ENCODE peak calls at places on chromosomes 5 and 9, in ten cellular contexts. L is heart right ventricle, Y is right cardiac atrium, N is astrocyte, G is kidney, W is OCI-LY7, X is small intestine, J is heart left ventricle, F is cardiac muscle cell, T is gastrocnemius medialis. I is an unnamed sample.

GRCh38 chr9:4228142-4228541 is 71.7 kb downstream of the GLIS3 start:
- DNase-seq in L (no peak), Y (no peak), N (no peak), G (no peak), W (no peak), X (no peak), J (no peak), F (no peak), T (no peak), I (no peak)

GRCh38 chr5:126449751-126450271 is 26.6 kb downstream of the GRAMD2B start:
- DNase-seq in L (peak; percentile 17), Y (no peak), N (peak; percentile 67), G (no peak), W (no peak), X (peak; percentile 54), J (no peak), F (peak; percentile 40), T (no peak), I (no peak)

GRCh38 chr5:62937661-62938558 is 359.3 kb downstream of the LRRC70 start:
- DNase-seq in L (no peak), Y (no peak), N (peak; percentile 8), G (no peak), W (no peak), X (no peak), J (no peak), F (peak; percentile 80), T (no peak), I (no peak)

GRCh38 chr5:129447968-129448367 is 12.1 kb upstream of the ADAMTS19 start:
- DNase-seq in L (no peak), Y (no peak), N (no peak), G (no peak), W (no peak), X (no peak), J (no peak), F (no peak), T (no peak), I (no peak)

GRCh38 chr9:91967259-91967658 is 17.2 kb upstream of the ROR2 start:
- DNase-seq in L (no peak), Y (no peak), N (no peak), G (no peak), W (no peak), X (no peak), J (no peak), F (no peak), T (no peak), I (no peak)

GRCh38 chr9:130713286-130713975 is 19.9 kb downstream of the EXOSC2 start:
- DNase-seq in L (peak; percentile 54), Y (peak; percentile 68), N (no peak), G (peak; percentile 84), W (peak; percentile 18), X (peak; percentile 42), J (peak; percentile 58), F (peak; percentile 45), T (peak; percentile 22), I (no peak)

GRCh38 chr5:168291281-168291960 is at the start of gene WWC1:
- DNase-seq in L (no peak), Y (peak; percentile 70), N (no peak), G (peak; percentile 95), W (no peak), X (peak; percentile 89), J (no peak), F (peak; percentile 53), T (no peak), I (peak; percentile 95)

GRCh38 chr5:93510626-93511420 is 70.2 kb downstream of the NR2F1-AS1 start:
- DNase-seq in L (no peak), Y (no peak), N (no peak), G (no peak), W (no peak), X (no peak), J (no peak), F (no peak), T (no peak), I (no peak)

GRCh38 chr5:8906303-8906967 is 639.4 kb downstream of the SEMA5A start:
- DNase-seq in L (no peak), Y (no peak), N (peak; percentile 90), G (no peak), W (no peak), X (no peak), J (no peak), F (peak; percentile 13), T (no peak), I (no peak)

GRCh38 chr5:83313431-83313830 is 158.1 kb upstream of the VCAN start:
- DNase-seq in L (no peak), Y (no peak), N (peak; percentile 77), G (no peak), W (no peak), X (no peak), J (no peak), F (peak; percentile 37), T (no peak), I (no peak)

GRCh38 chr9:116687762-116688160 is 656 bp downstream of the TRIM32 start:
- DNase-seq in L (no peak), Y (no peak), N (no peak), G (no peak), W (peak; percentile 19), X (peak; percentile 20), J (no peak), F (peak; percentile 19), T (no peak), I (no peak)

GRCh38 chr5:172509405-172509781 is 55.1 kb upstream of the SH3PXD2B start:
- DNase-seq in L (peak; percentile 81), Y (no peak), N (no peak), G (no peak), W (no peak), X (no peak), J (peak; percentile 76), F (no peak), T (no peak), I (peak; percentile 29)

GRCh38 chr5:80755634-80756033 is 100.9 kb upstream of the DHFR start:
- DNase-seq in L (no peak), Y (no peak), N (peak; percentile 27), G (no peak), W (peak; percentile 14), X (peak; percentile 68), J (no peak), F (no peak), T (no peak), I (no peak)

GRCh38 chr5:157912621-157913325 is 53.8 kb upstream of the CLINT1 start:
- DNase-seq in L (no peak), Y (no peak), N (no peak), G (peak; percentile 77), W (peak; percentile 95), X (peak; percentile 61), J (no peak), F (no peak), T (no peak), I (no peak)

GRCh38 chr9:105501414-105501813 is 53.6 kb downstream of the FSD1L start:
- DNase-seq in L (no peak), Y (no peak), N (no peak), G (no peak), W (no peak), X (no peak), J (no peak), F (no peak), T (no peak), I (no peak)
- H3K27ac ChIP-seq in L (no peak overlapping the region), Y (no peak overlapping the region), N (no peak overlapping the region), G (no peak overlapping the region), W (no peak overlapping the region), X (no peak overlapping the region), J (no peak overlapping the region), F (no peak overlapping the region), T (no peak overlapping the region), I (no peak overlapping the region)

GRCh38 chr5:113271753-113272454 is 162.9 kb downstream of the TSSK1B start:
- DNase-seq in L (no peak), Y (no peak), N (peak; percentile 54), G (no peak), W (no peak), X (no peak), J (no peak), F (peak; percentile 38), T (no peak), I (no peak)
- H3K4me1 ChIP-seq in L (peaks cover 94% of the 10 kb centered on the region), Y (peaks cover 10% of the 10 kb centered on the region), N (peaks cover 34% of the 10 kb centered on the region), G (peaks cover 4% of the 10 kb centered on the region), W (no peaks in the 10 kb centered on the region), X (no peaks in the 10 kb centered on the region), J (peaks cover 70% of the 10 kb centered on the region), F (peaks cover 39% of the 10 kb centered on the region), T (no peaks in the 10 kb centered on the region), I (peaks cover 6% of the 10 kb centered on the region)

GRCh38 chr5:5155617-5156016 is 15.5 kb downstream of the ADAMTS16 start:
- DNase-seq in L (no peak), Y (no peak), N (no peak), G (no peak), W (no peak), X (no peak), J (no peak), F (no peak), T (no peak), I (no peak)
- H3K27ac ChIP-seq in L (no peak overlapping the region), Y (no peak overlapping the region), N (no peak overlapping the region), G (peak overlapping the region; percentile 74), W (no peak overlapping the region), X (no peak overlapping the region), J (no peak overlapping the region), F (no peak overlapping the region), T (peak overlapping the region; percentile 73), I (no peak overlapping the region)

DNA sequence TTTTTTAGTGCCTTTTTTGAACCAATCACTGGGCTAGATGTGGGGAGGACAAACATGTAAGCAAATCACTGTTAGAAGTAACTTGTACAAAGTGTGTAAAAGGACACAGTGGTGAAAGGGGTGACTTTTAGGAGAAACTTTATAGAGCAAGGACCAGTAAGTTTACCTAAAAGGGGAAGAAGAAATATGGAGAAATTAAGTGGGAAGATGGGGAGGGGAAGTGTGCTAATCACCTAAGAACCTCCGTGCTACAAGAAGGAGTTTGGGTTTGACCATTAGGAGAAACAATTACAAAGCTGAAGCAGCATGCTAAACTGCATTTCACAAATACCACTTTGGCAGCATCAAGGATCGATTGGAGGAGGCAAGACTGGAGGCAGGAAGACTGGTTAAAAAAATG is 17.3 kb downstream of the ITGA1 start:
- DNase-seq in L (no peak), Y (no peak), N (no peak), G (no peak), W (no peak), X (no peak), J (no peak), F (no peak), T (no peak), I (no peak)
- H3K4me1 ChIP-seq in L (peaks cover 95% of the 10 kb centered on the region), Y (peaks cover 7% of the 10 kb centered on the region), N (peaks cover 19% of the 10 kb centered on the region), G (peaks cover 16% of the 10 kb centered on the region), W (peaks cover 12% of the 10 kb centered on the region), X (peaks cover 5% of the 10 kb centered on the region), J (peaks cover 83% of the 10 kb centered on the region), F (peaks cover 25% of the 10 kb centered on the region), T (peaks cover 50% of the 10 kb centered on the region), I (peaks cover 74% of the 10 kb centered on the region)

I was measured in upper lobe of right lung.